ENCODE peak calls at places on chromosomes 12 and 14, in ten cellular contexts. L is body of pancreas, J is tibial nerve, O is transverse colon, K is uterus, E is A673, D is pancreas, S is SK-N-SH, N is lower lobe of right lung, X is ovary. V is an unnamed sample.
A peak's percentile ranks its signal among the peaks of the same experiment; 100 is the strongest.

GRCh38 chr12:121925361-121925725 is 7.0 kb downstream of the CFAP251 start:
- DNase-seq in L (no peak), J (no peak), O (no peak), K (no peak), E (peak; percentile 63), D (no peak), S (no peak), N (no peak), X (no peak), V (peak; percentile 57)

GRCh38 chr12:116534341-116535121 is 24.6 kb upstream of the MAP1LC3B2 start:
- DNase-seq in L (no peak), J (no peak), O (no peak), K (peak; percentile 68), E (peak; percentile 38), D (no peak), S (peak; percentile 51), N (no peak), X (peak; percentile 46), V (no peak)

GRCh38 chr12:135127-135526 is 68.6 kb downstream of the IQSEC3 start:
- DNase-seq in L (no peak), J (no peak), O (no peak), K (no peak), E (no peak), D (no peak), S (no peak), N (no peak), X (no peak), V (no peak)

GRCh38 chr14:51828017-51828797 is 32.2 kb upstream of the GNG2 start:
- DNase-seq in L (no peak), J (no peak), O (peak; percentile 34), K (no peak), E (peak; percentile 74), D (no peak), S (no peak), N (peak; percentile 51), X (no peak), V (peak; percentile 6)

GRCh38 chr12:92369643-92370042 is 224.0 kb upstream of the BTG1 start:
- DNase-seq in L (no peak), J (no peak), O (no peak), K (no peak), E (no peak), D (no peak), S (peak; percentile 3), N (no peak), X (no peak), V (no peak)

GRCh38 chr14:74945852-74946658 is 9.3 kb downstream of the PGF start:
- DNase-seq in L (peak; percentile 78), J (peak; percentile 86), O (peak; percentile 82), K (peak; percentile 77), E (peak; percentile 83), D (peak; percentile 80), S (peak; percentile 95), N (peak; percentile 72), X (peak; percentile 68), V (peak; percentile 70)

GRCh38 chr12:82857911-82858533 is 171.3 kb downstream of the TMTC2 start:
- DNase-seq in L (no peak), J (no peak), O (no peak), K (no peak), E (no peak), D (no peak), S (no peak), N (no peak), X (no peak), V (no peak)

GRCh38 chr12:57731411-57732080 is 7.0 kb downstream of the AGAP2 start:
- DNase-seq in L (no peak), J (no peak), O (no peak), K (no peak), E (no peak), D (no peak), S (no peak), N (no peak), X (no peak), V (no peak)

DNA sequence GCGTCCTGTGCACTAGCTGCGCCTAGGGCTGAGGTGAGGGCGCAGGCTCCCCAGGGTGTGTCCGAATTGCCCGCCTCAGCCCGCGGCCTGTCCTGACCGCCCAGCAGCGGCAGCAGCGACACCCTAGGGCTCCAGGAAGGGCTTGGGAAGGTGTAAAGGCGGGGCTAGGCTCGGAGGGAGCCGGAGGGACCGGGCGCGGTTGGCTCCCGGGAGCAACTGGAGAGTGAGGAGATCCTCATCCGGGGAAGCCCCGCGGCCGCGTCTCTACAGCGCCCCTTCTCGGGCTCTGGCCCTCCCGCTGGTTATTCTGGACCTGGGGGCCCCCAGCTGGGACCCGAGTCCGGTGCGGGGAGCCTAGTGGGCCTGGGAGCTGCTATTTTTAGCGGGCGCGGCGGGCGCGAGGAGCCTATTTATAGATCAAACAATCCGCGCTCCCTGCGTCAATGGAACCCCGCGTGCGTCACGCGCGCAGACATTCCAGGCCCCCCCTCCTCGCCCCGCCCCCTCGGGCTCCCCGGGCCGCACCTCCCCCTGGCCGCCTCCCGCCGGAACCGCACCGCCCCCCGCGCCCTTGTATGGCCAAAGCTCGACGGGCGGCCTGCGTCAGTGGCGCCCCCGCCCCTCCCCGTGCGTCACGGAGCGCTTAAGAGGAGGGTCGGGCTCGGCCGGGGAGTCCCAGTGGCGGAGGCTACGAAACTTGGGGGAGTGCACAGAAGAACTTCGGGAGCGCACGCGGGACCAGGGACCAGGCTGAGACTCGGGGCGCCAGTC is at the start of gene NR4A1:
- DNase-seq in L (peak; percentile 97), J (peak; percentile 98), O (peak; percentile 99), K (peak; percentile 99), E (peak; percentile 95), D (peak; percentile 99), S (peak; percentile 98), N (peak; percentile 98), X (peak; percentile 99), V (peak; percentile 97)
- H3K27me3 ChIP-seq in L (no peaks in the 10 kb centered on the region), J (no peaks in the 10 kb centered on the region), O (no peaks in the 10 kb centered on the region), K (no peaks in the 10 kb centered on the region), E (no peaks in the 10 kb centered on the region), D (no peaks in the 10 kb centered on the region), S (no peaks in the 10 kb centered on the region), N (no peaks in the 10 kb centered on the region), X (no peaks in the 10 kb centered on the region), V (no peaks in the 10 kb centered on the region)

GRCh38 chr12:4274960-4275868 is 1.7 kb downstream of the CCND2 start:
- DNase-seq in L (no peak), J (no peak), O (no peak), K (peak; percentile 41), E (no peak), D (no peak), S (no peak), N (no peak), X (no peak), V (peak; percentile 47)

GRCh38 chr12:4275869-4276253 is 2.3 kb downstream of the CCND2 start:
- DNase-seq in L (peak; percentile 40), J (no peak), O (peak; percentile 49), K (peak; percentile 65), E (no peak), D (peak; percentile 49), S (no peak), N (no peak), X (peak; percentile 22), V (peak; percentile 61)

GRCh38 chr12:4277205-4277543 is 3.6 kb downstream of the CCND2 start:
- DNase-seq in L (no peak), J (no peak), O (no peak), K (no peak), E (no peak), D (no peak), S (no peak), N (no peak), X (no peak), V (no peak)

GRCh38 chr12:4277856-4278581 is 4.5 kb downstream of the CCND2 start:
- DNase-seq in L (no peak), J (no peak), O (no peak), K (no peak), E (no peak), D (no peak), S (no peak), N (no peak), X (no peak), V (no peak)

GRCh38 chr12:4276524-4277204 is 3.1 kb downstream of the CCND2 start:
- DNase-seq in L (peak; percentile 92), J (peak; percentile 90), O (peak; percentile 90), K (peak; percentile 89), E (peak; percentile 87), D (peak; percentile 85), S (peak; percentile 84), N (peak; percentile 85), X (peak; percentile 78), V (peak; percentile 98)
- H3K4me1 ChIP-seq in L (peaks cover 77% of the 10 kb centered on the region), J (peaks cover 71% of the 10 kb centered on the region), O (peaks cover 77% of the 10 kb centered on the region), K (peaks cover 21% of the 10 kb centered on the region), E (peaks cover 18% of the 10 kb centered on the region), D (peaks cover 16% of the 10 kb centered on the region), S (no peaks in the 10 kb centered on the region), N (peaks cover 81% of the 10 kb centered on the region), X (peaks cover 12% of the 10 kb centered on the region), V (peaks cover 15% of the 10 kb centered on the region)

DNA sequence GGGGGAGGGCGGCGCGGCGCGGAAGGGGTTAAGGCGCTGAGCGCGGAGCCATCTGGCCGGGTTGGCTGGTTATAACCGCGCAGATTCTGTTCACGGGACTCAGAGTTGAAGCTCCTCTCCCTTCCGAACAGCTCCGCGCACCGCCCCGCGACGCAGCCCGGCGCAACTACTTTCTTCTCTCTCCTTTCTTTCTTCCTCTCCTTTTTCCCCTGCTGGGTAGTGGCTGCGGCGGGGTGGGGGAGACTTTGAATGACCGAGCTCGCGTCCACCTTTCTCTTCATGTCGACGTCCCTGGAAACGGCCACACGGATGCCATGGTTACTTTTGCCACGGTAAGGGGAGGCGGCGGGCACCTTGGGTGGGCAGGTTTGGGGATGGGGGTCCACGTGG is at the start of gene NTF3:
- DNase-seq in L (no peak), J (no peak), O (no peak), K (no peak), E (no peak), D (no peak), S (peak; percentile 73), N (no peak), X (peak; percentile 41), V (peak; percentile 79)
- H3K27ac ChIP-seq in L (no peak within 1 kb of the TSS), J (peak within 1 kb of the TSS; percentile 71), O (peak within 1 kb of the TSS; percentile 37), K (peak within 1 kb of the TSS; percentile 42), E (no peak within 1 kb of the TSS), D (no peak within 1 kb of the TSS), S (no peak within 1 kb of the TSS), N (no peak within 1 kb of the TSS), X (peak within 1 kb of the TSS; percentile 29), V (peak within 1 kb of the TSS; percentile 77)

GRCh38 chr12:111747333-111747732 is 19.4 kb upstream of the ALDH2 start:
- DNase-seq in L (no peak), J (no peak), O (no peak), K (no peak), E (no peak), D (no peak), S (no peak), N (no peak), X (no peak), V (no peak)

GRCh38 chr12:111753144-111753881 is 13.4 kb upstream of the ALDH2 start:
- DNase-seq in L (peak; percentile 83), J (peak; percentile 33), O (peak; percentile 75), K (peak; percentile 70), E (peak; percentile 41), D (peak; percentile 77), S (peak; percentile 95), N (peak; percentile 75), X (peak; percentile 52), V (peak; percentile 45)

GRCh38 chr12:111748867-111749266 is 17.9 kb upstream of the ALDH2 start:
- DNase-seq in L (no peak), J (no peak), O (no peak), K (no peak), E (no peak), D (no peak), S (no peak), N (no peak), X (no peak), V (no peak)

GRCh38 chr12:111748195-111748803 is 18.4 kb upstream of the ALDH2 start:
- DNase-seq in L (no peak), J (no peak), O (no peak), K (no peak), E (no peak), D (no peak), S (peak; percentile 57), N (no peak), X (no peak), V (no peak)

GRCh38 chr12:111749391-111749790 is 17.3 kb upstream of the ALDH2 start:
- DNase-seq in L (no peak), J (no peak), O (no peak), K (no peak), E (no peak), D (no peak), S (no peak), N (no peak), X (no peak), V (no peak)
- H3K27me3 ChIP-seq in L (no peaks in the 10 kb centered on the region), J (no peaks in the 10 kb centered on the region), O (no peaks in the 10 kb centered on the region), K (no peaks in the 10 kb centered on the region), E (no peaks in the 10 kb centered on the region), D (no peaks in the 10 kb centered on the region), S (no peaks in the 10 kb centered on the region), N (no peaks in the 10 kb centered on the region), X (no peaks in the 10 kb centered on the region), V (no peaks in the 10 kb centered on the region)